ENCODE peak calls at places on chromosomes 7 and 10, in four cellular contexts. One of them, this sample, is unnamed.

GRCh38 chr10:12783326-12783725 is 218.2 kb downstream of the CCDC3 start:
- DNase-seq in colonic mucosa: no peak
- DNase-seq in fibroblast of lung: peak
- DNase-seq in fibroblast of villous mesenchyme: no peak
- DNase-seq in this sample: no peak

GRCh38 chr10:132942101-132942739 is at the start of gene CFAP46:
- DNase-seq in colonic mucosa: no peak
- DNase-seq in fibroblast of lung: peak
- DNase-seq in fibroblast of villous mesenchyme: peak
- DNase-seq in this sample: peak

GRCh38 chr10:12572281-12572680 is 222.9 kb downstream of the CAMK1D start:
- DNase-seq in colonic mucosa: no peak
- DNase-seq in fibroblast of lung: no peak
- DNase-seq in fibroblast of villous mesenchyme: no peak
- DNase-seq in this sample: no peak

GRCh38 chr10:74078037-74078436 is 72.6 kb downstream of the AP3M1 start:
- DNase-seq in colonic mucosa: no peak
- DNase-seq in fibroblast of lung: peak
- DNase-seq in fibroblast of villous mesenchyme: no peak
- DNase-seq in this sample: peak

GRCh38 chr10:119416855-119417254 is 125.7 kb downstream of the RGS10 start:
- DNase-seq in colonic mucosa: peak
- DNase-seq in fibroblast of lung: peak
- DNase-seq in fibroblast of villous mesenchyme: peak
- DNase-seq in this sample: peak

GRCh38 chr10:88332526-88333265 is 250.4 kb downstream of the RNLS start:
- DNase-seq in colonic mucosa: no peak
- DNase-seq in fibroblast of lung: no peak
- DNase-seq in fibroblast of villous mesenchyme: peak
- DNase-seq in this sample: no peak

GRCh38 chr7:41825927-41826480 is 123.1 kb upstream of the INHBA start:
- DNase-seq in colonic mucosa: no peak
- DNase-seq in fibroblast of lung: peak
- DNase-seq in fibroblast of villous mesenchyme: no peak
- DNase-seq in this sample: peak

GRCh38 chr7:51665045-51665785 is 348.6 kb upstream of the COBL start:
- DNase-seq in colonic mucosa: no peak
- DNase-seq in fibroblast of lung: no peak
- DNase-seq in fibroblast of villous mesenchyme: no peak
- DNase-seq in this sample: no peak

GRCh38 chr10:93420091-93420490 is 62.0 kb downstream of the MYOF start:
- DNase-seq in colonic mucosa: no peak
- DNase-seq in fibroblast of lung: peak
- DNase-seq in fibroblast of villous mesenchyme: peak
- DNase-seq in this sample: peak

GRCh38 chr10:33001908-33002492 is 44.0 kb upstream of the ITGB1 start:
- DNase-seq in colonic mucosa: no peak
- DNase-seq in fibroblast of lung: no peak
- DNase-seq in fibroblast of villous mesenchyme: peak
- DNase-seq in this sample: no peak

GRCh38 chr7:37540917-37541316 is 92.3 kb upstream of the ELMO1 start:
- DNase-seq in colonic mucosa: no peak
- DNase-seq in fibroblast of lung: no peak
- DNase-seq in fibroblast of villous mesenchyme: no peak
- DNase-seq in this sample: no peak

GRCh38 chr10:94069884-94070283 is 76.2 kb downstream of the PLCE1 start:
- DNase-seq in colonic mucosa: no peak
- DNase-seq in fibroblast of lung: peak
- DNase-seq in fibroblast of villous mesenchyme: no peak
- DNase-seq in this sample: no peak

GRCh38 chr7:155122831-155123230 is 52.7 kb downstream of the HTR5A start:
- DNase-seq in colonic mucosa: no peak
- DNase-seq in fibroblast of lung: no peak
- DNase-seq in fibroblast of villous mesenchyme: no peak
- DNase-seq in this sample: no peak

GRCh38 chr10:117936136-117936535 is 110.6 kb downstream of the RAB11FIP2 start:
- DNase-seq in colonic mucosa: no peak
- DNase-seq in fibroblast of lung: peak
- DNase-seq in fibroblast of villous mesenchyme: peak
- DNase-seq in this sample: peak

GRCh38 chr7:129134356-129134972 is 10.0 kb upstream of the TSPAN33 start:
- DNase-seq in colonic mucosa: no peak
- DNase-seq in fibroblast of lung: no peak
- DNase-seq in fibroblast of villous mesenchyme: no peak
- DNase-seq in this sample: no peak

GRCh38 chr10:103733002-103733419 is 122.4 kb downstream of the SH3PXD2A start:
- DNase-seq in colonic mucosa: no peak
- DNase-seq in fibroblast of lung: no peak
- DNase-seq in fibroblast of villous mesenchyme: no peak
- DNase-seq in this sample: no peak

GRCh38 chr10:91076991-91077548 is 143.4 kb upstream of the PCGF5 start:
- DNase-seq in colonic mucosa: no peak
- DNase-seq in fibroblast of lung: no peak
- DNase-seq in fibroblast of villous mesenchyme: no peak
- DNase-seq in this sample: no peak

GRCh38 chr10:132626761-132627735 is 89.5 kb downstream of the INPP5A start:
- DNase-seq in colonic mucosa: no peak
- DNase-seq in fibroblast of lung: no peak
- DNase-seq in fibroblast of villous mesenchyme: no peak
- DNase-seq in this sample: no peak

GRCh38 chr10:114283535-114283934 is 44.5 kb downstream of the VWA2 start:
- DNase-seq in colonic mucosa: no peak
- DNase-seq in fibroblast of lung: no peak
- DNase-seq in fibroblast of villous mesenchyme: no peak
- DNase-seq in this sample: no peak

GRCh38 chr10:67883710-67884312 is 645 bp upstream of the SIRT1 start:
- DNase-seq in colonic mucosa: peak
- DNase-seq in fibroblast of lung: no peak
- DNase-seq in fibroblast of villous mesenchyme: no peak
- DNase-seq in this sample: peak

GRCh38 chr10:101968910-101969321 is 87.1 kb downstream of the ARMH3 start:
- DNase-seq in colonic mucosa: no peak
- DNase-seq in fibroblast of lung: no peak
- DNase-seq in fibroblast of villous mesenchyme: no peak
- DNase-seq in this sample: no peak

GRCh38 chr10:94571528-94571927 is 25.9 kb downstream of the HELLS start:
- DNase-seq in colonic mucosa: no peak
- DNase-seq in fibroblast of lung: peak
- DNase-seq in fibroblast of villous mesenchyme: peak
- DNase-seq in this sample: peak

GRCh38 chr10:16891375-16892313 is 74.4 kb upstream of the RSU1 start:
- DNase-seq in colonic mucosa: peak
- DNase-seq in fibroblast of lung: peak
- DNase-seq in fibroblast of villous mesenchyme: peak
- DNase-seq in this sample: peak

GRCh38 chr10:132470306-132471124 is 67.1 kb upstream of the INPP5A start:
- DNase-seq in colonic mucosa: no peak
- DNase-seq in fibroblast of lung: peak
- DNase-seq in fibroblast of villous mesenchyme: no peak
- DNase-seq in this sample: no peak

GRCh38 chr10:90047243-90047729 is 345.9 kb downstream of the KIF20B start:
- DNase-seq in colonic mucosa: no peak
- DNase-seq in fibroblast of lung: no peak
- DNase-seq in fibroblast of villous mesenchyme: no peak
- DNase-seq in this sample: no peak

GRCh38 chr10:133616371-133617130 is 10.0 kb downstream of the FRG2B start:
- DNase-seq in colonic mucosa: peak
- DNase-seq in fibroblast of lung: no peak
- DNase-seq in fibroblast of villous mesenchyme: no peak
- DNase-seq in this sample: no peak

GRCh38 chr7:81248420-81248819 is 329.6 kb upstream of the SEMA3C start:
- DNase-seq in colonic mucosa: no peak
- DNase-seq in fibroblast of lung: peak
- DNase-seq in fibroblast of villous mesenchyme: no peak
- DNase-seq in this sample: no peak

GRCh38 chr10:60230892-60231291 is 158.8 kb downstream of the ANK3 start:
- DNase-seq in colonic mucosa: no peak
- DNase-seq in fibroblast of lung: peak
- DNase-seq in fibroblast of villous mesenchyme: peak
- DNase-seq in this sample: no peak

GRCh38 chr10:11838298-11838852 is 15.2 kb downstream of the PROSER2 start:
- DNase-seq in colonic mucosa: no peak
- DNase-seq in fibroblast of lung: no peak
- DNase-seq in fibroblast of villous mesenchyme: no peak
- DNase-seq in this sample: no peak

GRCh38 chr7:142053988-142054387 is 57.5 kb upstream of the MGAM2 start:
- DNase-seq in colonic mucosa: no peak
- DNase-seq in fibroblast of lung: peak
- DNase-seq in fibroblast of villous mesenchyme: no peak
- DNase-seq in this sample: peak

GRCh38 chr7:142060936-142061335 is 50.6 kb upstream of the MGAM2 start:
- DNase-seq in colonic mucosa: no peak
- DNase-seq in fibroblast of lung: no peak
- DNase-seq in fibroblast of villous mesenchyme: no peak
- DNase-seq in this sample: no peak

GRCh38 chr7:142057101-142057500 is 54.4 kb upstream of the MGAM2 start:
- DNase-seq in colonic mucosa: no peak
- DNase-seq in fibroblast of lung: no peak
- DNase-seq in fibroblast of villous mesenchyme: no peak
- DNase-seq in this sample: no peak
- TF ChIP-seq CTCF in colonic mucosa: no peak
- TF ChIP-seq CTCF in fibroblast of lung: no peak
- TF ChIP-seq CTCF in fibroblast of villous mesenchyme: no peak
- TF ChIP-seq CTCF in this sample: no peak

GRCh38 chr7:149860821-149861727 is 12.7 kb upstream of the ATP6V0E2 start:
- DNase-seq in colonic mucosa: no peak
- DNase-seq in fibroblast of lung: no peak
- DNase-seq in fibroblast of villous mesenchyme: no peak
- DNase-seq in this sample: no peak
- TF ChIP-seq CTCF in colonic mucosa: no peak
- TF ChIP-seq CTCF in fibroblast of lung: peak
- TF ChIP-seq CTCF in fibroblast of villous mesenchyme: no peak
- TF ChIP-seq CTCF in this sample: no peak

DNA sequence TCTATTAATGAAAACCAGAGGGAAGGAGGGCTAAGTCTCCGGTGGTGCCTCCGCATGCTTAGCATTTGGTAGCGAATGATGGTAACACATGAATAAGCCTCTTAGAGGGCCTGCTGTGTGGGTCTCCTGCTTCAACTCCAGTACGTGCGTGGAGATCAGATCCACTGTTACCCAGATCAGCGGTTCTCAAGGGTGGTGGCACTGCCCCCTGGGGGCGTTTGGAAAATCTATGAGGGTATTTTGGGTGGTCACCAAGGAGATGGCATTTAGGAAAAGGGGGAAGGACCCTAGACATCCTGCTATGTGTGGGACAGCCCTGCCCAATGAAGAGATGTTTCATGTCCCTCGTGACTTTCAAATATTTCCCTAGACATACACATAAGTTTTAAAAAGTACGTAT is 57.1 kb upstream of the TM9SF3 start:
- DNase-seq in colonic mucosa: no peak
- DNase-seq in fibroblast of lung: no peak
- DNase-seq in fibroblast of villous mesenchyme: no peak
- DNase-seq in this sample: no peak
- TF ChIP-seq CTCF in colonic mucosa: no peak
- TF ChIP-seq CTCF in fibroblast of lung: no peak
- TF ChIP-seq CTCF in fibroblast of villous mesenchyme: no peak
- TF ChIP-seq CTCF in this sample: no peak

DNA sequence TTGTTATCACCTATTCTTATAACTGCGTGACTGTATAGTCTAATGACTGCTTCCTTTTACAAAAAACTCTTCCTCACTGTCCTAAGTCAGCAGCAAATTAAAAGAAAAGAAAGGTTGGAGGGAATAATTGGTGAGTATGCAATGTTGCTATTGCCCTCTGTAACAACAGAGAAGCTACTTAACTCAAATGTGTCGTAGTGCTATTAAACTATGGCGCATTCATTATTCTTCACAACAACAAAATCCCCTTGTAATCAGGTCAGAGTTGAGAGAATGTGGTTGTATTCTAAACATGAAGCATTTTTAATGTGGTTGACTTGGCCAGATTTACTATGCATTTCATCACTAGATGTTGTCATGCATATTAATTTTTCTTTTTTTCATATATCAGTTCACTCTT is 897.8 kb upstream of the PHF14 start:
- DNase-seq in colonic mucosa: no peak
- DNase-seq in fibroblast of lung: no peak
- DNase-seq in fibroblast of villous mesenchyme: no peak
- DNase-seq in this sample: no peak
- TF ChIP-seq CTCF in colonic mucosa: no peak
- TF ChIP-seq CTCF in fibroblast of lung: no peak
- TF ChIP-seq CTCF in fibroblast of villous mesenchyme: no peak
- TF ChIP-seq CTCF in this sample: no peak

GRCh38 chr10:3119796-3120459 is 52.6 kb downstream of the PFKP start:
- DNase-seq in colonic mucosa: no peak
- DNase-seq in fibroblast of lung: peak
- DNase-seq in fibroblast of villous mesenchyme: peak
- DNase-seq in this sample: peak
- TF ChIP-seq CTCF in colonic mucosa: peak
- TF ChIP-seq CTCF in fibroblast of lung: peak
- TF ChIP-seq CTCF in fibroblast of villous mesenchyme: peak
- TF ChIP-seq CTCF in this sample: peak

DNA sequence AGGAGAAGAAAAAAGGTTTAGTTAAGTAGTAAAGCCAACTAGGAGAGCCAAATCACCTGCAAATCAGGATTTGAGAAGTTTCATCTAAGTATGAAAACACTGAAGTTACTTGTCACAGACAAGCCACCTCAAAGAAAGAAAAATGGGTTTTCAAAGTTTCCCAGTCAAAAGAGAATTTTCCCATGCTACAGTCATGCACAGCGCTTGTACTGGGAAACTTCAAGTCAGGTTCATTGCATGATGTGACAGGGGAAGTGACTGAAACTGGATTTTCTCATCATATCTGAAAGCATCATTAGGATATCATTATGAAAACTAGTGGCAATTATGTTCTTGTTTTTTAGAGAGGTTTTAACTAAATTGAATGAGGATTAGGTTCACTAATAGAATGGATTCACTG is 167.0 kb downstream of the SGMS1 start:
- DNase-seq in colonic mucosa: no peak
- DNase-seq in fibroblast of lung: no peak
- DNase-seq in fibroblast of villous mesenchyme: no peak
- DNase-seq in this sample: no peak
- TF ChIP-seq CTCF in colonic mucosa: no peak
- TF ChIP-seq CTCF in fibroblast of lung: no peak
- TF ChIP-seq CTCF in fibroblast of villous mesenchyme: no peak
- TF ChIP-seq CTCF in this sample: no peak

DNA sequence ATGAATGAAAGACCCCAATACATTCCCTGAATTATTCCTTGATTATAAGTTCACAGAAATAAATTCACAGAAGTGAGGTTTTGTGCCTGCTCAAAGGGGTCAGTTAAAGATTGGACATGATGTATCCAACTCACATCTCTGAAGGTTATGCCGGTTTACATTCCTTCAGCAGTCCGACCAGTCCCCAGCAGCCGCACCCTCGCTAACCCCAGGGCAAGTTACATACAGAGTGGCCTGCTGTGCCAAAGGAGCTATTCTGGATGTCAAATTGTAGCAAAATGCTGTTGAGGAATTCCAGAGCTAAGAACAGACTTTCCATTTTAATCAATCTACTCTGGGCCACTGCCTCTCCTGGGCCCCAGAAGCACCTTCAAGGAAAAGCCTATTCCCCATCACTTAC is 20.3 kb downstream of the PSAP start:
- DNase-seq in colonic mucosa: no peak
- DNase-seq in fibroblast of lung: no peak
- DNase-seq in fibroblast of villous mesenchyme: no peak
- DNase-seq in this sample: no peak
- TF ChIP-seq CTCF in colonic mucosa: no peak
- TF ChIP-seq CTCF in fibroblast of lung: no peak
- TF ChIP-seq CTCF in fibroblast of villous mesenchyme: no peak
- TF ChIP-seq CTCF in this sample: no peak

This sample was measured in AG10803.